ENCODE peak calls at places on chromosomes 4 and X, in eight cellular contexts. T is stimulated activated CD4-positive, alpha-beta T cell treated with anti-CD3 and anti-CD28 coated beads, Interleukin-2, amount 100 ng/mL, for 4 hours; R is midbrain; E is NCI-H1092; N is HFFc6; S is GM04504; J is HEK293T; P is fibroblast of lung. A is an unnamed sample.

GRCh38 chr4:142925161-142925560 is 79.1 kb upstream of the INPP4B start:
- DNase-seq in T (no peak), R (no peak), E (no peak), N (no peak), S (no peak), J (no peak), P (peak; percentile 27), A (no peak)

GRCh38 chrX:102042706-102043325 is 82.7 kb upstream of the TCEAL2 start:
- DNase-seq in T (no peak), R (no peak), E (no peak), N (peak; percentile 85), S (peak; percentile 56), J (no peak), P (no peak), A (no peak)

GRCh38 chr4:48706741-48707140 is 73.3 kb downstream of the FRYL start:
- DNase-seq in T (no peak), R (no peak), E (no peak), N (no peak), S (no peak), J (no peak), P (no peak), A (peak; percentile 4)

GRCh38 chrX:48046846-48047245 is 24.6 kb downstream of the ZNF630 start:
- DNase-seq in T (no peak), R (no peak), E (no peak), N (no peak), S (no peak), J (no peak), P (no peak), A (no peak)

GRCh38 chr4:172919269-172919668 is 249.3 kb upstream of the GALNT7 start:
- DNase-seq in T (no peak), R (no peak), E (no peak), N (no peak), S (no peak), J (no peak), P (no peak), A (no peak)

GRCh38 chr4:102585329-102585728 is 84.2 kb downstream of the NFKB1 start:
- DNase-seq in T (no peak), R (no peak), E (no peak), N (no peak), S (no peak), J (no peak), P (no peak), A (no peak)

GRCh38 chr4:112168719-112169500 is 23.7 kb downstream of the FAM241A start:
- DNase-seq in T (no peak), R (no peak), E (no peak), N (no peak), S (no peak), J (no peak), P (no peak), A (no peak)

GRCh38 chr4:11614426-11614825 is 185.7 kb upstream of the HS3ST1 start:
- DNase-seq in T (no peak), R (no peak), E (no peak), N (no peak), S (no peak), J (no peak), P (no peak), A (no peak)

GRCh38 chr4:74258949-74259348 is 49.3 kb upstream of the EPGN start:
- DNase-seq in T (no peak), R (no peak), E (no peak), N (no peak), S (no peak), J (no peak), P (peak; percentile 47), A (no peak)

GRCh38 chr4:81896936-81897335 is 425.2 kb upstream of the RASGEF1B start:
- DNase-seq in T (no peak), R (no peak), E (no peak), N (no peak), S (no peak), J (no peak), P (no peak), A (no peak)

GRCh38 chrX:56564182-56564885 is 907 bp downstream of the UBQLN2 start:
- DNase-seq in T (no peak), R (peak; percentile 34), E (peak; percentile 23), N (peak; percentile 19), S (peak; percentile 11), J (no peak), P (peak; percentile 29), A (peak; percentile 61)

GRCh38 chrX:151363316-151363715 is 33.7 kb upstream of the VMA21 start:
- DNase-seq in T (no peak), R (no peak), E (no peak), N (no peak), S (no peak), J (no peak), P (no peak), A (no peak)

A was measured in NCI-H1417.